ENCODE peak calls at places on chromosomes 11 and 22, in five cellular contexts. One of them, this sample, is unnamed.

GRCh38 chr22:46424496-46424895 is 89.0 kb downstream of the TRMU start:
- DNase-seq in K562: no peak
- DNase-seq in WTC11: no peak
- DNase-seq in HepG2: no peak
- DNase-seq in H1: no peak
- DNase-seq in this sample: no peak

GRCh38 chr22:45096256-45096907 is 67.3 kb upstream of the NUP50 start:
- DNase-seq in K562: peak
- DNase-seq in WTC11: peak
- DNase-seq in H1: no peak
- DNase-seq in HepG2: peak
- DNase-seq in this sample: no peak

GRCh38 chr11:107140988-107141387 is 122.7 kb upstream of the GUCY1A2 start:
- DNase-seq in WTC11: no peak
- DNase-seq in HepG2: no peak
- DNase-seq in K562: no peak
- DNase-seq in H1: no peak
- DNase-seq in this sample: no peak

GRCh38 chr11:60936467-60937143 is 12.3 kb downstream of the TMEM132A start:
- DNase-seq in K562: no peak
- DNase-seq in WTC11: no peak
- DNase-seq in H1: no peak
- DNase-seq in HepG2: no peak
- DNase-seq in this sample: no peak

GRCh38 chr11:1949302-1949701 is 2.2 kb downstream of the MRPL23 start:
- DNase-seq in WTC11: no peak
- DNase-seq in H1: no peak
- DNase-seq in HepG2: no peak
- DNase-seq in K562: no peak
- DNase-seq in this sample: no peak

GRCh38 chr11:126305699-126306098 is 1.8 kb downstream of the DCPS start:
- DNase-seq in K562: no peak
- DNase-seq in H1: no peak
- DNase-seq in HepG2: no peak
- DNase-seq in WTC11: no peak
- DNase-seq in this sample: peak

GRCh38 chr22:50281957-50282356 is 11.8 kb upstream of the MAPK11 start:
- DNase-seq in H1: no peak
- DNase-seq in HepG2: no peak
- DNase-seq in K562: no peak
- DNase-seq in WTC11: no peak
- DNase-seq in this sample: no peak

GRCh38 chr22:42786606-42787356 is 66.1 kb upstream of the A4GALT start:
- DNase-seq in H1: no peak
- DNase-seq in K562: no peak
- DNase-seq in WTC11: no peak
- DNase-seq in HepG2: no peak
- DNase-seq in this sample: no peak

GRCh38 chr22:41876275-41876674 is 38.6 kb downstream of the SHISA8 start:
- DNase-seq in K562: no peak
- DNase-seq in HepG2: no peak
- DNase-seq in H1: no peak
- DNase-seq in WTC11: no peak
- DNase-seq in this sample: no peak

GRCh38 chr22:23137905-23138520 is 3.8 kb downstream of the RSPH14 start:
- DNase-seq in WTC11: no peak
- DNase-seq in H1: no peak
- DNase-seq in K562: no peak
- DNase-seq in HepG2: no peak
- DNase-seq in this sample: peak

GRCh38 chr11:131218542-131218941 is 151.9 kb upstream of the NTM start:
- DNase-seq in H1: no peak
- DNase-seq in HepG2: no peak
- DNase-seq in WTC11: no peak
- DNase-seq in K562: no peak
- DNase-seq in this sample: no peak

GRCh38 chr11:870127-870413 is 27.4 kb downstream of the TSPAN4 start:
- DNase-seq in WTC11: peak
- DNase-seq in HepG2: peak
- DNase-seq in H1: no peak
- DNase-seq in K562: peak
- DNase-seq in this sample: no peak

GRCh38 chr11:29272019-29272654 is 744.7 kb downstream of the KCNA4 start:
- DNase-seq in K562: no peak
- DNase-seq in H1: no peak
- DNase-seq in WTC11: no peak
- DNase-seq in HepG2: no peak
- DNase-seq in this sample: no peak

GRCh38 chr11:61489833-61490585 is 18.5 kb upstream of the LRRC10B start:
- DNase-seq in K562: no peak
- DNase-seq in H1: no peak
- DNase-seq in WTC11: peak
- DNase-seq in HepG2: peak
- DNase-seq in this sample: no peak

GRCh38 chr11:109946322-109946846 is 146.8 kb upstream of the ZC3H12C start:
- DNase-seq in WTC11: peak
- DNase-seq in HepG2: peak
- DNase-seq in H1: peak
- DNase-seq in K562: peak
- DNase-seq in this sample: peak

GRCh38 chr11:109937968-109938367 is 155.2 kb upstream of the ZC3H12C start:
- DNase-seq in K562: no peak
- DNase-seq in HepG2: no peak
- DNase-seq in WTC11: no peak
- DNase-seq in H1: no peak
- DNase-seq in this sample: no peak

GRCh38 chr11:109939176-109939810 is 153.9 kb upstream of the ZC3H12C start:
- DNase-seq in K562: peak
- DNase-seq in H1: no peak
- DNase-seq in HepG2: peak
- DNase-seq in WTC11: no peak
- DNase-seq in this sample: no peak

GRCh38 chr11:109945626-109946321 is 147.4 kb upstream of the ZC3H12C start:
- DNase-seq in H1: no peak
- DNase-seq in WTC11: no peak
- DNase-seq in HepG2: no peak
- DNase-seq in K562: no peak
- DNase-seq in this sample: no peak

GRCh38 chr11:109940816-109941215 is 152.4 kb upstream of the ZC3H12C start:
- DNase-seq in HepG2: no peak
- DNase-seq in H1: no peak
- DNase-seq in K562: peak
- DNase-seq in WTC11: no peak
- DNase-seq in this sample: no peak
- TF ChIP-seq ATF2 in HepG2: no peak
- TF ChIP-seq ATF2 in H1: no peak
- TF ChIP-seq ATF2 in K562: no peak
- TF ChIP-seq ATF2 in WTC11: no peak
- TF ChIP-seq ATF2 in this sample: no peak

GRCh38 chr11:86141645-86142569 is 73.0 kb upstream of the PICALM start:
- DNase-seq in H1: no peak
- DNase-seq in WTC11: no peak
- DNase-seq in K562: no peak
- DNase-seq in HepG2: no peak
- DNase-seq in this sample: no peak

GRCh38 chr11:86135319-86135714 is 66.4 kb upstream of the PICALM start:
- DNase-seq in H1: no peak
- DNase-seq in WTC11: no peak
- DNase-seq in K562: no peak
- DNase-seq in HepG2: no peak
- DNase-seq in this sample: no peak

GRCh38 chr11:86136542-86136941 is 67.7 kb upstream of the PICALM start:
- DNase-seq in WTC11: no peak
- DNase-seq in K562: no peak
- DNase-seq in H1: no peak
- DNase-seq in HepG2: no peak
- DNase-seq in this sample: no peak

GRCh38 chr11:86140334-86140733 is 71.5 kb upstream of the PICALM start:
- DNase-seq in H1: no peak
- DNase-seq in HepG2: no peak
- DNase-seq in WTC11: no peak
- DNase-seq in K562: no peak
- DNase-seq in this sample: no peak

DNA sequence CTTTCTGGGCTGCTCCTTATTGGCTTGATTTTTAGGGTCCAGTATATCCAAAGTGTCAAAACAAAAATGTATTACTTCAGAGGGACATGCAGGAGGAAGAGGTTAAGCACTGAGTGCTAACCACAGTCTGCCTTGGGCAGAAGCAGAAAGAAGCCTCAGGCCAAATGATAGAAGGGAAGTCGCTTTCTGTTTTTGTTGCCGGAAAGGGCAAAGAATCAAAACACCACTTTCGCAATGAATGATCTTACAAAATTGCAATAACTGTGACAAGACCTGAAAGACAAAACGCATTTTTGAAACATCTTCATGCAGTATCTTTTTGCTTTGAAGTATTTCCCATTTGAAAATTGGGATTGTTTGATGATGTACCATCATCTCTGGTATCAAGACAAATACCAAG is 70.1 kb upstream of the PICALM start:
- DNase-seq in WTC11: no peak
- DNase-seq in H1: no peak
- DNase-seq in K562: no peak
- DNase-seq in HepG2: no peak
- DNase-seq in this sample: peak
- TF ChIP-seq ATF2 in WTC11: no peak
- TF ChIP-seq ATF2 in H1: no peak
- TF ChIP-seq ATF2 in K562: no peak
- TF ChIP-seq ATF2 in HepG2: no peak
- TF ChIP-seq ATF2 in this sample: peak

GRCh38 chr22:39254789-39255298 is 10.1 kb upstream of the PDGFB start:
- DNase-seq in HepG2: no peak
- DNase-seq in H1: no peak
- DNase-seq in K562: peak
- DNase-seq in WTC11: no peak
- DNase-seq in this sample: peak
- TF ChIP-seq ATF2 in HepG2: no peak
- TF ChIP-seq ATF2 in H1: no peak
- TF ChIP-seq ATF2 in K562: no peak
- TF ChIP-seq ATF2 in WTC11: no peak
- TF ChIP-seq ATF2 in this sample: no peak

GRCh38 chr22:30186535-30186934 is 60.0 kb downstream of the LIF start:
- DNase-seq in WTC11: no peak
- DNase-seq in H1: no peak
- DNase-seq in K562: no peak
- DNase-seq in HepG2: peak
- DNase-seq in this sample: no peak

GRCh38 chr22:30187726-30188407 is 58.7 kb downstream of the LIF start:
- DNase-seq in HepG2: no peak
- DNase-seq in WTC11: no peak
- DNase-seq in H1: no peak
- DNase-seq in K562: no peak
- DNase-seq in this sample: no peak

GRCh38 chr22:30187094-30187493 is 59.5 kb downstream of the LIF start:
- DNase-seq in K562: no peak
- DNase-seq in H1: no peak
- DNase-seq in WTC11: no peak
- DNase-seq in HepG2: no peak
- DNase-seq in this sample: no peak

GRCh38 chr22:30185129-30185528 is 61.4 kb downstream of the LIF start:
- DNase-seq in K562: no peak
- DNase-seq in WTC11: no peak
- DNase-seq in HepG2: no peak
- DNase-seq in H1: no peak
- DNase-seq in this sample: no peak

GRCh38 chr22:30186048-30186447 is 60.5 kb downstream of the LIF start:
- DNase-seq in HepG2: no peak
- DNase-seq in K562: no peak
- DNase-seq in WTC11: no peak
- DNase-seq in H1: no peak
- DNase-seq in this sample: no peak
- TF ChIP-seq ATF2 in HepG2: no peak
- TF ChIP-seq ATF2 in K562: no peak
- TF ChIP-seq ATF2 in WTC11: no peak
- TF ChIP-seq ATF2 in H1: no peak
- TF ChIP-seq ATF2 in this sample: no peak

GRCh38 chr11:36409152-36409713 is 100.8 kb downstream of the TRAF6 start:
- DNase-seq in WTC11: no peak
- DNase-seq in H1: no peak
- DNase-seq in K562: peak
- DNase-seq in HepG2: no peak
- DNase-seq in this sample: no peak
- TF ChIP-seq ATF2 in WTC11: no peak
- TF ChIP-seq ATF2 in H1: no peak
- TF ChIP-seq ATF2 in K562: no peak
- TF ChIP-seq ATF2 in HepG2: no peak
- TF ChIP-seq ATF2 in this sample: no peak

GRCh38 chr11:122038543-122038942 is 77.5 kb downstream of the BLID start:
- DNase-seq in H1: no peak
- DNase-seq in WTC11: no peak
- DNase-seq in HepG2: no peak
- DNase-seq in K562: no peak
- DNase-seq in this sample: no peak
- TF ChIP-seq ATF2 in H1: no peak
- TF ChIP-seq ATF2 in WTC11: no peak
- TF ChIP-seq ATF2 in HepG2: no peak
- TF ChIP-seq ATF2 in K562: no peak
- TF ChIP-seq ATF2 in this sample: no peak

DNA sequence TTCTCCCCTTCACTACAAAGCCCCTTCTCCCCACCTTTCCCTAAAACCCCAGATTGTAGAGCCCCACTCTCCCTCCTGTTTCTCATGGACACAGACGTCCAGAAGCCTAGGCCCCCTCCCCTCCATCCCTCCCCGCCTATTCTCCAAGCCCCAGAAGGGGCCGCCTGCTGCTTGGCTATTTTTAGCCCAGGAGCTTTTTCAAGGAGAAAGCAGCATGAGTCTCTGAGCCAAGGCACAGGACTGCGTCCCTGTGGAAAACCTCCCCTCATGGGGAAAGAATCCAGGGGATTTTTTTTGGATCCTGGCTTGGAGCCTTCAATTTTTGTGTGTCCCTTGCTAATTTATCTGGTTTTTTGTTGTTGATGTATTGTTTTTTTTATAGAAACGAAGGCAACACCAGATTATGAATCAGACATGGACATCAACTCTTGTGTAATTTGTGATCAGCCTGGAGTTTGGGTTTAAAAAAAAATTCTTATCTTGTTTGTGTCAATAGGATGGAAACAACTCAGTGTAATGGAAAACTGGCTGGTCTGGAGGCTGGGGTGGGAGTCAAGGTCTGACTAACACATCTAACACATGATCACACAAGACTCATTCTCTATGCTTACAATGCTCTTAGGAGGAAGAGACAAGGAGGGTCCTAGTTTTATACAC is 17.4 kb upstream of the ACCSL start:
- DNase-seq in K562: no peak
- DNase-seq in H1: no peak
- DNase-seq in HepG2: no peak
- DNase-seq in WTC11: peak
- DNase-seq in this sample: no peak
- TF ChIP-seq ATF2 in K562: no peak
- TF ChIP-seq ATF2 in H1: no peak
- TF ChIP-seq ATF2 in HepG2: no peak
- TF ChIP-seq ATF2 in WTC11: no peak
- TF ChIP-seq ATF2 in this sample: no peak

This sample was measured in GM12878.